ENCODE peak calls at places on chromosomes 11 and 22, in eight cellular contexts. I is upper lobe of right lung, X is HFF-Myc, C is transverse colon, B is mucosa of descending colon, N is stomach, K is AG04449, S is astrocyte of the cerebellum. R is an unnamed sample.

GRCh38 chr22:18024276-18024939 is at the start of gene MICAL3:
- DNase-seq in I (peak; percentile 70), X (no peak), C (peak; percentile 75), B (peak; percentile 79), N (peak; percentile 69), K (no peak), S (no peak), R (no peak)

GRCh38 chr22:50260801-50261614 is 475 bp downstream of the MAPK12 start:
- DNase-seq in I (no peak), X (no peak), C (no peak), B (no peak), N (peak; percentile 51), K (no peak), S (no peak), R (no peak)

GRCh38 chr22:36102995-36103394 is 57.6 kb downstream of the APOL3 start:
- DNase-seq in I (no peak), X (no peak), C (no peak), B (no peak), N (no peak), K (no peak), S (no peak), R (no peak)

GRCh38 chr22:47188337-47189055 is 426.0 kb downstream of the TBC1D22A start:
- DNase-seq in I (peak; percentile 40), X (no peak), C (peak; percentile 2), B (no peak), N (no peak), K (no peak), S (no peak), R (no peak)

GRCh38 chr11:67524480-67524808 is 1.2 kb upstream of the CABP2 start:
- DNase-seq in I (no peak), X (no peak), C (no peak), B (no peak), N (no peak), K (no peak), S (no peak), R (no peak)

GRCh38 chr22:28002863-28003565 is 84.0 kb upstream of the PITPNB start:
- DNase-seq in I (no peak), X (no peak), C (no peak), B (no peak), N (no peak), K (no peak), S (no peak), R (no peak)

GRCh38 chr22:39666926-39667325 is 96.4 kb downstream of the CACNA1I start:
- DNase-seq in I (no peak), X (no peak), C (no peak), B (no peak), N (no peak), K (no peak), S (no peak), R (no peak)

GRCh38 chr11:45528435-45528834 is 137.0 kb downstream of the CHST1 start:
- DNase-seq in I (no peak), X (no peak), C (no peak), B (no peak), N (no peak), K (no peak), S (no peak), R (no peak)

GRCh38 chr11:26623076-26623666 is 51.1 kb upstream of the MUC15 start:
- DNase-seq in I (no peak), X (no peak), C (no peak), B (no peak), N (no peak), K (no peak), S (no peak), R (no peak)

GRCh38 chr22:46084943-46085830 is 65.1 kb upstream of the PPARA start:
- DNase-seq in I (peak; percentile 89), X (no peak), C (peak; percentile 69), B (peak; percentile 66), N (peak; percentile 93), K (no peak), S (peak; percentile 67), R (peak; percentile 61)

GRCh38 chr11:42338056-42338455 is 878.6 kb upstream of the LRRC4C start:
- DNase-seq in I (no peak), X (no peak), C (no peak), B (no peak), N (no peak), K (no peak), S (no peak), R (no peak)

GRCh38 chr11:29022676-29023075 is 914.5 kb downstream of the METTL15 start:
- DNase-seq in I (no peak), X (no peak), C (no peak), B (no peak), N (no peak), K (no peak), S (no peak), R (no peak)

GRCh38 chr11:110433393-110434333 is 3.9 kb downstream of the FDX1 start:
- DNase-seq in I (no peak), X (no peak), C (no peak), B (no peak), N (no peak), K (no peak), S (no peak), R (no peak)

GRCh38 chr22:32055069-32055468 is 12.0 kb downstream of the SLC5A1 start:
- DNase-seq in I (no peak), X (no peak), C (no peak), B (no peak), N (no peak), K (no peak), S (no peak), R (no peak)
- TF ChIP-seq CTCF in I (no peak), X (no peak), C (no peak), B (no peak), N (no peak), K (no peak), S (no peak), R (no peak)

GRCh38 chr11:114074546-114075342 is 15.2 kb downstream of the ZBTB16 start:
- DNase-seq in I (no peak), X (no peak), C (no peak), B (no peak), N (no peak), K (no peak), S (no peak), R (no peak)
- H3K4me3 ChIP-seq in I (peak overlapping the region; percentile 19), X (no peak overlapping the region), C (no peak overlapping the region), B (no peak overlapping the region), N (peak overlapping the region; percentile 20), K (no peak overlapping the region), S (no peak overlapping the region), R (no peak overlapping the region)

GRCh38 chr22:26756675-26757293 is 99.4 kb downstream of the MIAT start:
- DNase-seq in I (peak; percentile 74), X (no peak), C (peak; percentile 59), B (peak; percentile 72), N (peak; percentile 59), K (no peak), S (no peak), R (no peak)
- TF ChIP-seq CTCF in I (peak; percentile 94), X (peak; percentile 70), C (peak; percentile 90), B (peak; percentile 75), N (peak; percentile 96), K (peak; percentile 87), S (peak; percentile 76), R (peak; percentile 76)

GRCh38 chr11:120054016-120054752 is 83.7 kb downstream of the TRIM29 start:
- DNase-seq in I (no peak), X (no peak), C (no peak), B (no peak), N (no peak), K (no peak), S (no peak), R (no peak)

GRCh38 chr11:120057028-120057330 is 80.9 kb downstream of the TRIM29 start:
- DNase-seq in I (no peak), X (no peak), C (no peak), B (no peak), N (no peak), K (no peak), S (no peak), R (no peak)

GRCh38 chr11:120056301-120057027 is 81.4 kb downstream of the TRIM29 start:
- DNase-seq in I (no peak), X (no peak), C (no peak), B (no peak), N (no peak), K (no peak), S (no peak), R (no peak)

GRCh38 chr11:120054753-120055045 is 83.2 kb downstream of the TRIM29 start:
- DNase-seq in I (no peak), X (no peak), C (no peak), B (no peak), N (no peak), K (no peak), S (no peak), R (no peak)

DNA sequence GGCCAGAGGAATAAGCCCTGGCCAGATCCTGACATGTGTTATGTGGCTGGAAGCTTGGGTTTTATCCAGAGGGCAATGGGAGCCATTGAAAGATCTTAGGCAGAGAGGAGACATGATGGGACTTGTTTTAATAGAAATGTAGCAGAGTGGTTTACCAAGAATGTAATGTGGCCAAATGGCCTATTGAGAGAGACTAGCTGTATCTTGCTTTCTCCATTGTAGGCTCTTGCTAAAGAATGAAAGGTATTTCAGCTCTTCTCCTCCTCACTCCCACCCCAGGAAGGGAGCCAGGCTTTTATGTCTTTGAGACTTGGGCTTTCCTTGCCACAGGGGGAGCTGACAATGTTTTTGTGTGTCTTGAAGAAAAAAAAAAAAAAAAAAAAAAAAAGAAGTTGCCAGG is 82.3 kb downstream of the TRIM29 start:
- DNase-seq in I (no peak), X (no peak), C (no peak), B (no peak), N (no peak), K (no peak), S (peak; percentile 38), R (no peak)
- H3K4me3 ChIP-seq in I (no peak overlapping the region), X (no peak overlapping the region), C (no peak overlapping the region), B (no peak overlapping the region), N (no peak overlapping the region), K (no peak overlapping the region), S (no peak overlapping the region), R (no peak overlapping the region)

GRCh38 chr22:37288521-37288920 is 6.2 kb downstream of the CYTH4 start:
- DNase-seq in I (no peak), X (no peak), C (no peak), B (no peak), N (no peak), K (no peak), S (no peak), R (no peak)

GRCh38 chr22:37289156-37289735 is 6.9 kb downstream of the CYTH4 start:
- DNase-seq in I (no peak), X (no peak), C (no peak), B (no peak), N (no peak), K (no peak), S (no peak), R (no peak)

GRCh38 chr22:37284807-37285355 is 2.6 kb downstream of the CYTH4 start:
- DNase-seq in I (peak; percentile 76), X (no peak), C (peak; percentile 63), B (peak; percentile 45), N (peak; percentile 40), K (no peak), S (no peak), R (no peak)

GRCh38 chr22:37285937-37286336 is 3.6 kb downstream of the CYTH4 start:
- DNase-seq in I (no peak), X (no peak), C (no peak), B (no peak), N (no peak), K (no peak), S (no peak), R (no peak)

DNA sequence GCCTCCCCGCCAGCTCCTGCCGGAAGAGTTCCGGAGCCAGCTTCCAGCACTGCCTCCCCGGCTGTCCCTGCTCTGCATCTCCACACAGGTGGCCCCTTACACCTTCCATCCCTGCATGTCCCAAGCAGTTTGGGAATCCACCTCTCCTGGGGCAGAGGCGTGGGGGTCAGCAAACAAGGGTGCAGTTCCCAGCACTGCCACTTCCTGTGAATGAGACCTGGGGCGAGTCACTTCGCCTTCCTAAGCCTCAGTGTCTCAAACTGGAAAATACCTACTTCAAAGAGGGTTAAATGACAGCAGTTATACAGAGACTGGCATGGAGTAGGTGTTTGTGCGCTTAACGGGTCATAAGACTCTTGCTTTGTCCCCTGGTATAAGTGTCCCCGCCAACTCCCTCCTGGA is 5.2 kb downstream of the CYTH4 start:
- DNase-seq in I (no peak), X (no peak), C (no peak), B (no peak), N (no peak), K (no peak), S (no peak), R (no peak)
- TF ChIP-seq CTCF in I (no peak), X (no peak), C (no peak), B (no peak), N (no peak), K (no peak), S (no peak), R (no peak)